ENCODE peak calls at places on chromosomes 4 and X, in nine cellular contexts. D is hippocampal formation; X is activated naive CD8-positive, alpha-beta T cell treated with anti-CD3 and anti-CD28 coated beads, Interleukin-2, amount 50 U/mL, for 24 hours; L is ecto neural progenitor cell; G is AG04450; C is cardiac muscle cell; I is HEK293T; W is stimulated activated CD4-positive, alpha-beta T cell treated with anti-CD3 and anti-CD28 coated beads, TNF-alpha, amount 100 ng/mL, for 1 hour; E is posterior cingulate gyrus. K is an unnamed sample.

GRCh38 chr4:30802622-30803323 is 82.6 kb downstream of the PCDH7 start:
- DNase-seq in C (no peak), L (no peak), W (no peak), E (no peak), X (no peak), G (no peak), D (no peak), I (no peak), K (no peak)

GRCh38 chrX:71909956-71910355 is 689 bp upstream of the NHSL2 start:
- DNase-seq in X (no peak), G (no peak), W (no peak), L (peak), E (no peak), D (no peak), I (peak), C (peak), K (peak)

GRCh38 chr4:62706423-62706822 is 1506.3 kb downstream of the ADGRL3 start:
- DNase-seq in D (no peak), C (no peak), I (no peak), W (no peak), E (no peak), X (no peak), G (no peak), L (no peak), K (no peak)

GRCh38 chrX:153387987-153388721 is 13.0 kb downstream of the PNMA6E start:
- DNase-seq in L (no peak), E (no peak), X (no peak), I (no peak), D (no peak), G (no peak), C (no peak), W (no peak), K (no peak)

GRCh38 chrX:110563276-110563675 is 204.6 kb downstream of the RTL9 start:
- DNase-seq in I (no peak), W (no peak), C (no peak), E (no peak), L (no peak), G (no peak), D (no peak), X (no peak), K (no peak)

GRCh38 chr4:106338671-106339070 is 22.3 kb downstream of the AIMP1 start:
- DNase-seq in D (no peak), W (no peak), G (no peak), E (no peak), I (no peak), C (no peak), X (no peak), L (no peak), K (no peak)

GRCh38 chrX:9682456-9682855 is 83.2 kb downstream of the GPR143 start:
- DNase-seq in X (no peak), E (no peak), C (peak), D (no peak), I (no peak), G (no peak), W (no peak), L (no peak), K (no peak)

GRCh38 chr4:1194028-1194900 is 21.9 kb upstream of the SPON2 start:
- DNase-seq in W (no peak), L (peak), X (no peak), D (no peak), G (no peak), I (no peak), E (peak), C (no peak), K (peak)

GRCh38 chrX:96540111-96540631 is 144.5 kb upstream of the DIAPH2 start:
- DNase-seq in X (no peak), W (no peak), C (no peak), D (no peak), E (no peak), G (no peak), I (no peak), L (no peak), K (no peak)

GRCh38 chr4:71783972-71784371 is at the start of gene GC:
- DNase-seq in L (no peak), I (no peak), C (no peak), X (no peak), E (no peak), D (no peak), G (no peak), W (no peak), K (no peak)

GRCh38 chr4:13821522-13821921 is 194.0 kb upstream of the BOD1L1 start:
- DNase-seq in G (no peak), D (no peak), I (no peak), E (no peak), L (no peak), W (no peak), X (no peak), C (no peak), K (no peak)

GRCh38 chr4:45155081-45155777 is 428.9 kb upstream of the GNPDA2 start:
- DNase-seq in X (no peak), G (no peak), L (no peak), E (no peak), I (no peak), W (no peak), C (peak), D (no peak), K (no peak)

GRCh38 chrX:105872921-105873320 is 50.6 kb downstream of the NRK start:
- DNase-seq in L (no peak), C (no peak), D (no peak), I (no peak), W (no peak), X (no peak), G (no peak), E (no peak), K (no peak)

GRCh38 chr4:168555437-168555836 is 58.6 kb downstream of the PALLD start:
- DNase-seq in D (no peak), I (no peak), C (no peak), L (no peak), E (no peak), G (no peak), W (no peak), X (no peak), K (no peak)

GRCh38 chr4:152970102-152970820 is 34.1 kb downstream of the FHDC1 start:
- DNase-seq in E (no peak), L (no peak), X (no peak), I (no peak), G (no peak), C (no peak), D (no peak), W (no peak), K (no peak)

GRCh38 chr4:113065629-113066028 is 16.2 kb downstream of the ANK2 start:
- DNase-seq in G (no peak), E (no peak), W (no peak), C (no peak), L (no peak), I (no peak), X (no peak), D (no peak), K (no peak)

GRCh38 chr4:75513529-75514130 is 573 bp downstream of the RCHY1 start:
- DNase-seq in X (no peak), G (no peak), I (no peak), L (no peak), C (no peak), E (no peak), D (no peak), W (no peak), K (peak)